ENCODE peak calls at places on chromosomes 11 and 22, in four cellular contexts. H, S, J and E are unnamed samples.

GRCh38 chr11:11672764-11673163 is 51.0 kb upstream of the GALNT18 start:
- DNase-seq in H (no peak), S (no peak), J (no peak), E (no peak)

GRCh38 chr11:128394436-128395089 is 192.8 kb downstream of the ETS1 start:
- DNase-seq in H (no peak), S (no peak), J (no peak), E (no peak)

GRCh38 chr22:44272330-44272729 is 40.4 kb downstream of the SHISAL1 start:
- DNase-seq in H (no peak), S (no peak), J (no peak), E (no peak)

GRCh38 chr11:117879516-117880480 is 3.3 kb upstream of the FXYD6 start:
- DNase-seq in H (no peak), S (no peak), J (no peak), E (no peak)

GRCh38 chr22:44697423-44698179 is 4.4 kb upstream of the PRR5 start:
- DNase-seq in H (peak), S (peak), J (peak), E (peak)

GRCh38 chr11:68832476-68833176 is 9.1 kb downstream of the CPT1A start:
- DNase-seq in H (no peak), S (no peak), J (no peak), E (no peak)

GRCh38 chr11:116467809-116468208 is 305.0 kb downstream of the BUD13 start:
- DNase-seq in H (no peak), S (no peak), J (no peak), E (no peak)

GRCh38 chr11:9692696-9693095 is 28.8 kb downstream of the SWAP70 start:
- DNase-seq in H (no peak), S (no peak), J (no peak), E (no peak)

GRCh38 chr11:36007127-36007824 is 63.4 kb downstream of the LDLRAD3 start:
- DNase-seq in H (no peak), S (no peak), J (no peak), E (no peak)

GRCh38 chr22:34855471-34855870 is 210.5 kb upstream of the ISX start:
- DNase-seq in H (no peak), S (no peak), J (no peak), E (no peak)

GRCh38 chr11:12724301-12725046 is 50.3 kb downstream of the TEAD1 start:
- DNase-seq in H (peak), S (peak), J (peak), E (peak)

GRCh38 chr11:27563201-27563600 is 56.6 kb upstream of the LIN7C start:
- DNase-seq in H (no peak), S (no peak), J (no peak), E (no peak)

GRCh38 chr11:10762185-10762584 is 11.1 kb downstream of the CTR9 start:
- DNase-seq in H (no peak), S (no peak), J (no peak), E (no peak)

GRCh38 chr11:70558651-70559050 is 160.3 kb downstream of the CTTN start:
- DNase-seq in H (no peak), S (no peak), J (no peak), E (no peak)

GRCh38 chr11:65720237-65720934 is at the start of gene RNASEH2C:
- DNase-seq in H (peak), S (peak), J (peak), E (peak)

GRCh38 chr11:17596711-17597110 is 49.7 kb downstream of the OTOG start:
- DNase-seq in H (no peak), S (no peak), J (no peak), E (no peak)

GRCh38 chr11:30018443-30018842 is 1.6 kb upstream of the KCNA4 start:
- DNase-seq in H (no peak), S (no peak), J (no peak), E (no peak)

GRCh38 chr11:30019481-30019880 is 2.7 kb upstream of the KCNA4 start:
- DNase-seq in H (no peak), S (no peak), J (no peak), E (no peak)

GRCh38 chr11:30017467-30017895 is 651 bp upstream of the KCNA4 start:
- DNase-seq in H (no peak), S (no peak), J (no peak), E (peak)

GRCh38 chr11:30015725-30016449 is 943 bp downstream of the KCNA4 start:
- DNase-seq in H (no peak), S (no peak), J (no peak), E (peak)

GRCh38 chr11:30016588-30017363 is at the start of gene KCNA4:
- DNase-seq in H (peak), S (peak), J (no peak), E (peak)
- TF ChIP-seq CTCF in H (peak), S (no peak), J (no peak), E (no peak)

DNA sequence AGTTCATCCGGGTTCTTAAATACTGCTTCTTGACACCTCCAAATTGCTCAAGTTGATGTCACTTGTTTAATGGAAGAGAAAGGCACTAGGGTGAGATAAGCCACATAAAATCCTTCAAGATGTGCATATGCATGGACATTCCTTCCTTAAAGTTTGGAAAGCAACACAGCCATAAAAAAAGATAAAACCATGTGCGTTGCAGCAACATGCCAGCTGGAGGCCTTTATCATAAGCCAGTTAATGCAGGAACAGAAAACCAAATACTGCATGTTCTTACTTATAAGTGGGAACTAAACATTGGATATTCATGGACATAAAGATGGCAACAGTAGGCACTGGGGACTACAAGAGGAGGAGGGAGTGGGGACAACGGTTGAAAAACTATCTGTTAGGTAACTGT is 8.0 kb upstream of the IL18BP start:
- DNase-seq in H (no peak), S (no peak), J (no peak), E (no peak)
- TF ChIP-seq NR3C1 in H (no peak), S (no peak), J (no peak), E (no peak)

GRCh38 chr11:66864924-66865697 is 8.2 kb downstream of the LRFN4 start:
- DNase-seq in H (no peak), S (no peak), J (no peak), E (no peak)
- TF ChIP-seq CTCF in H (no peak), S (no peak), J (no peak), E (no peak)

DNA sequence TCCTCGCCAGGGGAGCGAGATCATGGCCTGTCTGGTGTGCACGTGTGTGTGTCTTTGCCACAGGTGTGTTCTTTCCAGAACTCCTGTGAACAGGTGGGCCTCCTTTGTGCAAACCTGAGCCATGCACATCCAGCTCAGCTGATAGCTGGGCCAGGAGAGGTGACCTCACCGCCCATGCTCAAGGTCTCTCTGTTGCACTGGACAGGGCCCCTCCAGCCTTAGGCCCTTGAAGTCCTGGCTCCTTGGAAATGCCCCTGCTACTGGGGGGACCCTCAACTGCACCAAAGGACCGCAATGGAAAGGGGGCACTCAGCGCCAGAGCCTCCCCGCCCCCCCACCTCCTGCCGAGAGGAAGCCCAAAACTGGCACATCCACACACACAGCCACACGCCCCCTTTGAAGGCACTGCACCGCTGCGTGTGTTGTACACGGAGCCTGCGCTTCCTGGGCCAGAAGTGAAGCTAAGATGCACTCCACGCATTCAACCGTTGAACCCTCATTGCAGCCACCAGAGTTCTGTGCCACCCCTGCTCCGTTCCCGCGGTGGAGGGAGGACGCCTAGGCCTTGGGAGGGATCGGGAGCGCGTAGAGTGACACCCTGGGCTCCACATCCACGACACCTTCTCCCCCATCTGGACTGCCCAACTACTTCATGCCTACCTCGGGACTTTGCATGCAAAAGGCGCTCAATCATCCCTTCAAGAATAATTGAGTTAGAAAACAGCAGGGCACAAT is 16.4 kb upstream of the IL2RB start:
- DNase-seq in H (no peak), S (no peak), J (no peak), E (no peak)
- TF ChIP-seq NR3C1 in H (no peak), S (no peak), J (no peak), E (no peak)

GRCh38 chr11:32374261-32374711 is 61.1 kb downstream of the WT1 start:
- DNase-seq in H (peak), S (peak), J (peak), E (peak)
- TF ChIP-seq CTCF in H (peak), S (peak), J (peak), E (peak)

DNA sequence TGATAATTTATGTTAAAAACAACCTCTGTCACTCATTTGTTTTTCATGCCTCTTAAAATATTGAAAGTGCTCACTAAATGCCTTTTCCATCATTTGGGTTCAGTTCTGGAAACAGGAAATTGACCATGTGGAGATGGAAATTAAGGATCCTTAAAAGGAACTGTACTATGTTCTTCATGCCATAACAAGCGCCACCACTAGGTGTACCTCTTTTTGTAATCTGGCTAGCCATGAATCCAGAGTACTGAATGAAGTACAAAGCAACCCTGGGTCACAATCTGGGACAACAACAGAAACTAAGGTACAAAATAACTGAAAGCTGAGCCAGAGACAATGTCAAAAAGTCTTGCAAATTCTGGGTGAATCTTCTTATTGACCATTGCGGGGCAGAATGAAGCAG is 559.1 kb downstream of the FAM181B start:
- DNase-seq in H (no peak), S (peak), J (peak), E (peak)
- TF ChIP-seq NR3C1 in H (no peak), S (no peak), J (no peak), E (no peak)